ENCODE peak calls at places on chromosomes 13 and 19, in ten cellular contexts. U, S, A, W, T, P, N, D, Z and K are unnamed samples.

GRCh38 chr19:32041681-32042292 is 303.6 kb upstream of the ZNF507 start:
- DNase-seq in U (peak), S (peak), A (peak), W (peak), T (no peak), P (no peak), N (peak), D (peak), Z (peak), K (no peak)

GRCh38 chr13:52127378-52127777 is 1.5 kb downstream of the NEK5 start:
- DNase-seq in U (no peak), S (no peak), A (no peak), W (peak), T (no peak), P (no peak), N (no peak), D (no peak), Z (no peak), K (no peak)

GRCh38 chr13:60135344-60135743 is 28.4 kb downstream of the DIAPH3 start:
- DNase-seq in U (no peak), S (no peak), A (no peak), W (no peak), T (no peak), P (no peak), N (no peak), D (no peak), Z (no peak), K (no peak)

GRCh38 chr13:20633802-20634201 is 66.8 kb downstream of the IFT88 start:
- DNase-seq in U (no peak), S (no peak), A (no peak), W (no peak), T (no peak), P (no peak), N (no peak), D (no peak), Z (no peak), K (no peak)

GRCh38 chr13:113121928-113122420 is 625 bp upstream of the F10 start:
- DNase-seq in U (no peak), S (no peak), A (no peak), W (no peak), T (no peak), P (no peak), N (no peak), D (no peak), Z (no peak), K (peak)

GRCh38 chr13:67299072-67299635 is 69.0 kb upstream of the PCDH9 start:
- DNase-seq in U (no peak), S (no peak), A (no peak), W (peak), T (no peak), P (no peak), N (no peak), D (peak), Z (peak), K (no peak)

GRCh38 chr13:28607187-28607955 is 51.6 kb upstream of the POMP start:
- DNase-seq in U (no peak), S (no peak), A (no peak), W (no peak), T (no peak), P (no peak), N (no peak), D (no peak), Z (no peak), K (no peak)

GRCh38 chr19:6212403-6213265 is 67.1 kb downstream of the MLLT1 start:
- DNase-seq in U (no peak), S (no peak), A (peak), W (no peak), T (no peak), P (no peak), N (no peak), D (no peak), Z (no peak), K (no peak)

GRCh38 chr19:18414504-18415176 is 4.6 kb upstream of the SSBP4 start:
- DNase-seq in U (no peak), S (no peak), A (peak), W (peak), T (no peak), P (no peak), N (peak), D (peak), Z (peak), K (no peak)

GRCh38 chr19:58466760-58467589 is at the start of gene ZNF324:
- DNase-seq in U (peak), S (peak), A (peak), W (peak), T (peak), P (peak), N (peak), D (peak), Z (peak), K (peak)
- TF ChIP-seq CTCF in U (no peak), S (no peak), A (no peak), W (no peak), T (no peak), P (no peak), N (no peak), D (no peak), Z (no peak), K (no peak)

GRCh38 chr19:19493841-19494546 is 21.4 kb downstream of the TSSK6 start:
- DNase-seq in U (no peak), S (no peak), A (no peak), W (no peak), T (no peak), P (no peak), N (no peak), D (no peak), Z (no peak), K (no peak)
- TF ChIP-seq CTCF in U (no peak), S (no peak), A (no peak), W (no peak), T (no peak), P (no peak), N (no peak), D (no peak), Z (no peak), K (no peak)

GRCh38 chr19:616732-617526 is 16.4 kb downstream of the POLRMT start:
- DNase-seq in U (no peak), S (no peak), A (no peak), W (no peak), T (no peak), P (no peak), N (no peak), D (no peak), Z (no peak), K (no peak)

GRCh38 chr19:616276-616675 is 17.1 kb downstream of the POLRMT start:
- DNase-seq in U (no peak), S (no peak), A (no peak), W (no peak), T (no peak), P (no peak), N (no peak), D (no peak), Z (no peak), K (no peak)

GRCh38 chr19:618674-619285 is 14.6 kb downstream of the POLRMT start:
- DNase-seq in U (no peak), S (no peak), A (no peak), W (no peak), T (no peak), P (no peak), N (no peak), D (no peak), Z (no peak), K (no peak)

GRCh38 chr19:618247-618619 is 15.1 kb downstream of the POLRMT start:
- DNase-seq in U (no peak), S (no peak), A (no peak), W (no peak), T (no peak), P (no peak), N (no peak), D (no peak), Z (no peak), K (no peak)

DNA sequence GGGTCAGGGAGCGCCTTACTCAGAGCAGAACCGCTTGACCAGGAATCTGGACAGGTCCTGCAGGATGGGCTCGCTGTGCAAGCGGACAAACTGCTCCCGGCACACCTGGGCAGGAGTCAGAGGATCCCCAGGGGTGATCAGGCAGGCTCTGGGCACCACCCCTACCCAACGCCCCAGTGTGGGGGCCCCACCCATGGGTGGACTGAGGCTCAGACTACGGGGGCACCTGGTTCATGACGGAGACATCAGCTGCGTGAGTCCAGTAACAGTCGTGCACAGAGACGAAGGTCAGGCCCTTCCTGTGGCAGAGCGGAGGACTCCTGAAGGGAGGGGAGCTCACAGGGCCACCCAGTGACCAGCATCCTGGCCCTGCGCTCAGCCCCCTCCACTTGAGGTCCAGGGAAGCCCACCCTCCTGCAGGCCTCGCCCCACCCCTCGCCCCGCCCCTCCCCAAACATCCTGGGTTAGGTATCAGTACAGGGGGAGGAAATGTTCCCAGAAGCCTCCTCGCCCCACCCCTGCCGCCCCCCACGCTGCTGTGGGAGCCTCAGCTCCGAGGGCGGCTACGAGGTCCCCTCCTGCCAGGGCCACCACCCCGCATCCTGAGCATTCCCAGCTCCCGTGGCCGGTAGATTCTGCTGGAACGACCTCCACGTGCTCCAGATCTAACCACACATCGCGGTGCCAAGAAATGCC is 15.6 kb downstream of the POLRMT start:
- DNase-seq in U (no peak), S (no peak), A (no peak), W (no peak), T (no peak), P (no peak), N (no peak), D (no peak), Z (no peak), K (no peak)
- TF ChIP-seq CTCF in U (no peak), S (no peak), A (no peak), W (no peak), T (no peak), P (no peak), N (no peak), D (no peak), Z (no peak), K (no peak)

GRCh38 chr19:37718357-37718756 is 1.2 kb downstream of the ZNF607 start:
- DNase-seq in U (no peak), S (peak), A (no peak), W (no peak), T (no peak), P (no peak), N (no peak), D (no peak), Z (no peak), K (no peak)

GRCh38 chr19:37716140-37716539 is 3.4 kb downstream of the ZNF607 start:
- DNase-seq in U (no peak), S (no peak), A (no peak), W (no peak), T (no peak), P (no peak), N (no peak), D (no peak), Z (no peak), K (no peak)

GRCh38 chr19:37725181-37725580 is 5.6 kb upstream of the ZNF607 start:
- DNase-seq in U (no peak), S (no peak), A (no peak), W (no peak), T (no peak), P (no peak), N (no peak), D (no peak), Z (no peak), K (no peak)

GRCh38 chr19:37719111-37719926 is at the start of gene ZNF607:
- DNase-seq in U (peak), S (peak), A (peak), W (peak), T (peak), P (peak), N (peak), D (peak), Z (peak), K (peak)

DNA sequence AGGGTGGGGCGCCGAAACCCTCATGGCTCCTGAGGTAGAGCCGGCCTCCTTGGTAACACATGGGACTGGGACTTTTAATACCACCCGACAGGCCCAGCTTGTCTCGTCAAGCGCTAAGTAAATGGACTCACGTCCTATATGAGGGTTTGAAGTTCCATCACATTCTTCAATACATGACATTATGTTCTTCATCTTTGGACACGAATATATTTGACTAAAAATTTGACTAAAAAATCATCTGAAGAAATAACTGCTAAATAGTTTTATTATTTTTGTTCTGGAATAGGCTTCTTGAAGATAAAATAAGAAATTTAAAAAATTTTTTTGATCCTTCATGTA is 335 bp upstream of the ZNF607 start:
- DNase-seq in U (no peak), S (no peak), A (no peak), W (no peak), T (no peak), P (no peak), N (no peak), D (no peak), Z (no peak), K (no peak)
- TF ChIP-seq CTCF in U (no peak), S (no peak), A (no peak), W (no peak), T (no peak), P (no peak), N (no peak), D (no peak), Z (no peak), K (peak)

GRCh38 chr13:23512762-23513395 is 57.3 kb upstream of the TNFRSF19 start:
- DNase-seq in U (no peak), S (no peak), A (no peak), W (no peak), T (no peak), P (no peak), N (no peak), D (no peak), Z (no peak), K (no peak)
- TF ChIP-seq CTCF in U (peak), S (peak), A (peak), W (peak), T (no peak), P (peak), N (peak), D (no peak), Z (no peak), K (no peak)

DNA sequence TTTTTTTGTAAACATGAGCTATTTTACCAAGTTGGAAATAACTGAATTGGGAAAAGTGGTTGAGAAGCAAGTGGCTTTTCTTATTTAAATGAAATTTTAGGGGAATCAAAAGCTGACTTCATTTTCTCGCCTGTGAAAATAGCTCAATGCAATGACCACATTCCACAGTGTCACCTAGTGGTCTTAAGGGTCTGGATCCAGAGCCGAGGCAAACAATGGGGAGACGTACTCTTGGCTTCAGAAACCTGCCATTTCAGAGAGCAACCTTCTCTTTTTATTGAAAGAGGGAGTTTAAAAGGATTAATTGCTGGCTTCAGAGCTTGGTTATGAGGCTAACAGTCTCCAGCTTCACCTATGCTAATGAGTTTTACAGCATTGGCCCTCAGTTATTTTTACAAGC is 39.7 kb upstream of the RXFP2 start:
- DNase-seq in U (no peak), S (peak), A (no peak), W (peak), T (no peak), P (no peak), N (no peak), D (no peak), Z (peak), K (no peak)
- TF ChIP-seq CTCF in U (peak), S (no peak), A (no peak), W (peak), T (no peak), P (no peak), N (no peak), D (no peak), Z (peak), K (no peak)

GRCh38 chr19:33767898-33768413 is 28.7 kb upstream of the KCTD15 start:
- DNase-seq in U (peak), S (peak), A (no peak), W (peak), T (no peak), P (no peak), N (no peak), D (peak), Z (peak), K (no peak)
- TF ChIP-seq CTCF in U (peak), S (no peak), A (no peak), W (peak), T (peak), P (peak), N (no peak), D (peak), Z (peak), K (peak)

GRCh38 chr13:77699059-77699680 is 1.7 kb downstream of the SLAIN1 start:
- DNase-seq in U (no peak), S (no peak), A (no peak), W (no peak), T (no peak), P (no peak), N (no peak), D (no peak), Z (no peak), K (no peak)

GRCh38 chr13:77698211-77699058 is 948 bp downstream of the SLAIN1 start:
- DNase-seq in U (peak), S (peak), A (peak), W (no peak), T (no peak), P (no peak), N (peak), D (no peak), Z (peak), K (no peak)

GRCh38 chr13:77702364-77702763 is 4.9 kb downstream of the SLAIN1 start:
- DNase-seq in U (no peak), S (no peak), A (no peak), W (no peak), T (no peak), P (no peak), N (no peak), D (no peak), Z (no peak), K (no peak)

GRCh38 chr13:77703426-77703825 is 5.9 kb downstream of the SLAIN1 start:
- DNase-seq in U (no peak), S (no peak), A (peak), W (no peak), T (no peak), P (no peak), N (no peak), D (no peak), Z (no peak), K (no peak)

GRCh38 chr13:77701305-77701704 is 3.8 kb downstream of the SLAIN1 start:
- DNase-seq in U (no peak), S (no peak), A (no peak), W (no peak), T (no peak), P (no peak), N (no peak), D (no peak), Z (no peak), K (no peak)
- TF ChIP-seq CTCF in U (no peak), S (no peak), A (no peak), W (no peak), T (no peak), P (no peak), N (no peak), D (no peak), Z (no peak), K (no peak)

DNA sequence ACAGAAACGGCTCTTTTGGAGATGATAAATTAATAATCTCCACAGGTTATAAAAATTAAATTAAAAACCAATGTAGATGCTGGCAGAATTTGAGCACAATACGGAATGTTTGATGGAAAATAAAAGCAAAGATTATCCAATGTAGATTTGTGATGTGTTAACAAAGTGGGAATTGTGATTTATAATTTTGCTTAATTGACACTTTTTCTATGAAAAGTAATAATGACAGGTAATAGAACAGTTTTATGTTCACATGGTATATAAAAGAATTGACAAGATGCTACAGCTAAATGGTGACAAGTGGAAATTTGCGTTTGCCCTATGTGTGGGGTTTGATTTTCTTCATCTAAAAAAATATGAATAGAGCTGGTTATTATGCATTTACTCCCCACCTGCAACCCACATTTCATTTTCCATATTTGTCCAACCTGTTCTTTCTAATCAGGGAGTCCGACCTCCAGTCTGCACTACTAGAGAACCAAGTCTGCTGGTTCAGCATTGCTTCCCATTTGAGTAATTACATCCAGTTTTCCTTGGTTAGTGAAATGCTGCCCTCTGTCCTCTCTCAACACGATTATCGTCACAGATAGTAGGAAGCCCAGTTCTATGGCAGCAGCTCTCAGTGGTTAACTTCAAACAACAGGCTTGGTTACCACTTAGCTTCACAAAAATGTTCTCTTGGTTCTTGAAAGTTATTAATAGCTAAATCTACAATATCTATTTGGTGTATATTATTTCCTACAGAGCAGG is 61.4 kb upstream of the SLITRK1 start:
- DNase-seq in U (no peak), S (no peak), A (no peak), W (peak), T (no peak), P (no peak), N (no peak), D (peak), Z (no peak), K (no peak)
- TF ChIP-seq CTCF in U (no peak), S (no peak), A (no peak), W (no peak), T (no peak), P (no peak), N (no peak), D (no peak), Z (no peak), K (no peak)